ENCODE peak calls at places on chromosomes 6 and 20, in seven cellular contexts. D is A172, L is globus pallidus, Y is H54, Z is DMS79, Q is NCI-H1417, K is breast epithelium. P is an unnamed sample.

GRCh38 chr6:79964607-79965081 is 17.3 kb upstream of the ELOVL4 start:
- DNase-seq in D (no peak), L (no peak), Y (no peak), Z (no peak), Q (no peak), K (no peak), P (no peak)

GRCh38 chr6:150620763-150621162 is 21.1 kb downstream of the PLEKHG1 start:
- DNase-seq in D (no peak), L (no peak), Y (no peak), Z (no peak), Q (no peak), K (no peak), P (no peak)

GRCh38 chr20:47785900-47786762 is 850 bp upstream of the SULF2 start:
- DNase-seq in D (peak; percentile 72), L (peak; percentile 70), Y (peak; percentile 47), Z (peak; percentile 41), Q (peak; percentile 66), K (peak; percentile 54), P (no peak)

GRCh38 chr6:68778356-68779020 is 143.4 kb downstream of the ADGRB3 start:
- DNase-seq in D (peak; percentile 39), L (peak; percentile 95), Y (peak; percentile 4), Z (peak; percentile 41), Q (peak; percentile 76), K (no peak), P (no peak)

GRCh38 chr6:153994004-153994403 is 45.0 kb upstream of the OPRM1 start:
- DNase-seq in D (no peak), L (no peak), Y (no peak), Z (no peak), Q (no peak), K (no peak), P (no peak)

GRCh38 chr6:166204852-166205650 is 37.4 kb upstream of the TBXT start:
- DNase-seq in D (no peak), L (no peak), Y (no peak), Z (no peak), Q (peak; percentile 21), K (no peak), P (no peak)

GRCh38 chr6:170575250-170575649 is 9.2 kb downstream of the PDCD2 start:
- DNase-seq in D (no peak), L (no peak), Y (no peak), Z (no peak), Q (no peak), K (no peak), P (no peak)

GRCh38 chr6:127547909-127548649 is 28.9 kb upstream of the C6orf58 start:
- DNase-seq in D (no peak), L (no peak), Y (no peak), Z (no peak), Q (no peak), K (no peak), P (no peak)

GRCh38 chr6:71300561-71301168 is 12.1 kb downstream of the OGFRL1 start:
- DNase-seq in D (no peak), L (no peak), Y (no peak), Z (no peak), Q (no peak), K (no peak), P (no peak)

GRCh38 chr6:52650946-52651345 is 20.0 kb upstream of the TMEM14A start:
- DNase-seq in D (no peak), L (no peak), Y (no peak), Z (no peak), Q (no peak), K (no peak), P (no peak)

GRCh38 chr6:6713660-6714446 is 125.3 kb downstream of the LY86 start:
- DNase-seq in D (peak; percentile 33), L (no peak), Y (no peak), Z (no peak), Q (no peak), K (no peak), P (no peak)

GRCh38 chr20:43895235-43895634 is 19.4 kb upstream of the TOX2 start:
- DNase-seq in D (no peak), L (no peak), Y (no peak), Z (no peak), Q (no peak), K (no peak), P (no peak)

GRCh38 chr6:20640181-20640580 is 105.9 kb downstream of the CDKAL1 start:
- DNase-seq in D (no peak), L (peak; percentile 67), Y (no peak), Z (no peak), Q (no peak), K (no peak), P (no peak)

GRCh38 chr6:75855047-75855446 is 106.0 kb downstream of the MYO6 start:
- DNase-seq in D (peak; percentile 49), L (peak; percentile 73), Y (no peak), Z (no peak), Q (peak; percentile 36), K (no peak), P (no peak)

GRCh38 chr6:123529843-123530242 is 106.9 kb downstream of the TRDN start:
- DNase-seq in D (peak; percentile 16), L (no peak), Y (no peak), Z (no peak), Q (peak; percentile 40), K (no peak), P (no peak)

GRCh38 chr6:88105741-88106340 is 58.2 kb downstream of the SPACA1 start:
- DNase-seq in D (no peak), L (no peak), Y (no peak), Z (no peak), Q (peak; percentile 3), K (no peak), P (no peak)

GRCh38 chr6:37205189-37205996 is 35.4 kb downstream of the PIM1 start:
- DNase-seq in D (no peak), L (no peak), Y (no peak), Z (peak; percentile 42), Q (peak; percentile 19), K (no peak), P (no peak)

GRCh38 chr6:147166360-147166944 is 37.8 kb upstream of the STXBP5 start:
- DNase-seq in D (peak; percentile 23), L (no peak), Y (no peak), Z (no peak), Q (peak; percentile 75), K (no peak), P (no peak)

GRCh38 chr6:151240036-151240685 is 394 bp downstream of the AKAP12 start:
- DNase-seq in D (peak; percentile 76), L (peak; percentile 19), Y (peak; percentile 43), Z (no peak), Q (peak; percentile 92), K (peak; percentile 39), P (no peak)

GRCh38 chr20:6485376-6485775 is 282.1 kb upstream of the BMP2 start:
- DNase-seq in D (no peak), L (no peak), Y (no peak), Z (no peak), Q (no peak), K (no peak), P (no peak)

GRCh38 chr20:57397693-57398108 is 6.5 kb downstream of the RBM38 start:
- DNase-seq in D (no peak), L (peak; percentile 20), Y (no peak), Z (no peak), Q (no peak), K (no peak), P (peak; percentile 71)

GRCh38 chr20:36201198-36201597 is 35.1 kb upstream of the AAR2 start:
- DNase-seq in D (no peak), L (no peak), Y (no peak), Z (no peak), Q (no peak), K (no peak), P (no peak)

GRCh38 chr6:32462609-32463008 is 22.9 kb downstream of the HLA-DRA start:
- DNase-seq in D (no peak), L (no peak), Y (no peak), Z (no peak), Q (no peak), K (no peak), P (no peak)

P was measured in T follicular helper cell.